ENCODE peak calls at places on chromosomes 6 and 20, in six cellular contexts. B, L, Z, K, P and Q are unnamed samples.

GRCh38 chr6:23213651-23214050 is 644.3 kb downstream of the HDGFL1 start:
- DNase-seq in B (no peak), L (no peak), Z (no peak), K (no peak), P (no peak), Q (no peak)

GRCh38 chr6:1820714-1821113 is 211.0 kb downstream of the FOXC1 start:
- DNase-seq in L (no peak), B (no peak), Z (no peak), K (no peak), P (no peak), Q (no peak)

GRCh38 chr20:24499472-24499871 is 30.0 kb downstream of the SYNDIG1 start:
- DNase-seq in Z (no peak), K (no peak), B (no peak), L (no peak), P (no peak), Q (no peak)

GRCh38 chr20:12788936-12789335 is 219.8 kb upstream of the SPTLC3 start:
- DNase-seq in Z (no peak), K (no peak), P (no peak), L (no peak), B (no peak), Q (no peak)

GRCh38 chr6:150006961-150007464 is 18.3 kb downstream of the RAET1L start:
- DNase-seq in K (no peak), Z (no peak), B (no peak), P (no peak), L (peak; percentile 39), Q (no peak)

GRCh38 chr6:118783931-118784528 is 109.9 kb upstream of the ASF1A start:
- DNase-seq in B (no peak), P (no peak), L (no peak), K (no peak), Z (no peak), Q (peak; percentile 18)

GRCh38 chr6:73028124-73028766 is 197.1 kb downstream of the KHDC1L start:
- DNase-seq in P (no peak), Z (no peak), B (no peak), L (no peak), K (no peak), Q (no peak)

GRCh38 chr6:42313941-42314570 is 96.4 kb upstream of the MRPS10 start:
- DNase-seq in Z (no peak), P (peak; percentile 21), B (no peak), L (no peak), K (no peak), Q (peak; percentile 79)

GRCh38 chr6:3263091-3263490 is 4.3 kb downstream of the PSMG4 start:
- DNase-seq in L (no peak), K (no peak), Z (no peak), B (no peak), P (no peak), Q (no peak)

GRCh38 chr6:14217728-14218637 is 100.4 kb downstream of the CD83 start:
- DNase-seq in P (no peak), L (no peak), Z (no peak), B (no peak), K (no peak), Q (no peak)

GRCh38 chr6:6166064-6166463 is 154.4 kb downstream of the F13A1 start:
- DNase-seq in P (no peak), L (no peak), Z (no peak), K (no peak), B (no peak), Q (no peak)

GRCh38 chr6:70724524-70724923 is 56.8 kb downstream of the SMAP1 start:
- DNase-seq in P (no peak), K (no peak), L (no peak), B (no peak), Z (no peak), Q (no peak)

GRCh38 chr6:11811644-11812264 is 33.2 kb upstream of the ADTRP start:
- DNase-seq in Z (no peak), K (no peak), L (no peak), P (no peak), B (no peak), Q (no peak)

GRCh38 chr6:54903884-54904283 is 57.3 kb downstream of the FAM83B start:
- DNase-seq in K (no peak), P (no peak), Z (no peak), L (no peak), B (no peak), Q (no peak)

GRCh38 chr6:161228096-161228495 is 45.8 kb downstream of the AGPAT4 start:
- DNase-seq in K (no peak), B (no peak), P (no peak), Z (peak; percentile 58), L (no peak), Q (no peak)

GRCh38 chr20:38842558-38842981 is 37.1 kb downstream of the PPP1R16B start:
- DNase-seq in L (no peak), K (no peak), P (no peak), Z (no peak), B (no peak), Q (no peak)

GRCh38 chr6:36380166-36380565 is 7.3 kb downstream of the ETV7 start:
- DNase-seq in B (no peak), P (no peak), K (no peak), L (no peak), Z (no peak), Q (no peak)

GRCh38 chr20:63966944-63967322 is 2.8 kb downstream of the ZNF512B start:
- DNase-seq in Z (no peak), L (no peak), P (no peak), K (no peak), B (no peak), Q (no peak)

GRCh38 chr20:54255157-54255556 is 47.3 kb downstream of the PFDN4 start:
- DNase-seq in B (no peak), Z (no peak), K (no peak), L (no peak), P (peak; percentile 27), Q (peak; percentile 11)

GRCh38 chr6:47603995-47604394 is 94.4 kb upstream of the ADGRF4 start:
- DNase-seq in P (no peak), Z (no peak), K (no peak), B (no peak), L (no peak), Q (no peak)

GRCh38 chr20:8399963-8400362 is 267.9 kb downstream of the PLCB1 start:
- DNase-seq in Z (no peak), L (no peak), B (no peak), K (no peak), P (no peak), Q (no peak)

GRCh38 chr20:34997171-34997570 is 41.5 kb downstream of the MYH7B start:
- DNase-seq in L (no peak), K (peak; percentile 55), B (no peak), P (no peak), Z (no peak), Q (no peak)

GRCh38 chr6:124193132-124193531 is 389.5 kb downstream of the NKAIN2 start:
- DNase-seq in B (no peak), L (no peak), K (no peak), P (no peak), Z (no peak), Q (no peak)

GRCh38 chr6:105459884-105460283 is 57.0 kb upstream of the PREP start:
- DNase-seq in Z (no peak), K (no peak), P (peak; percentile 53), B (no peak), L (no peak), Q (no peak)

DNA sequence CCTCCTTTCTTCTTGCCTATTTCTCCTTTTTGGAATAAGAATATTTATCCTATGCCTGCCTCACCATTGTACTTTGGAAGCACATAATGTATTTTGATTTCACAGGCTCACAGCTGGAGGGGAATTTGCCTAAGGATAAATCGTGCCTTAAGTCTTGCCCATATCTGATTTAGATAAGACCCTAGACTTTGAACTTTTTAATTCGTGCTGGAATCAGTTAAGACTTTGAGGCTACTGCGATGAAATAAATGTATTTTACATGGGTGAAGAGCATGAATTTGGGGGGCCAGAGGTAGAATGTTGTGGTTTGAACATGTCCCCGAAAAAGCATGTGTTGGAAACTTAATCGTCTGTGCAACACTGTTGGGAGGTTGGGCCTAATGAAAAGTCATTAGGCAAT is 648.8 kb downstream of the EPHA7 start:
- DNase-seq in L (no peak), Z (no peak), P (no peak), K (no peak), B (no peak), Q (no peak)
- H3K27me3 ChIP-seq in L (no peaks in the 10 kb centered on the region), Z (no peaks in the 10 kb centered on the region), P (no peaks in the 10 kb centered on the region), K (no peaks in the 10 kb centered on the region), B (no peaks in the 10 kb centered on the region), Q (no peaks in the 10 kb centered on the region)

GRCh38 chr6:144148891-144149290 is 1.4 kb upstream of the STX11 start:
- DNase-seq in Z (no peak), K (no peak), L (no peak), P (no peak), B (no peak), Q (no peak)

GRCh38 chr6:144149894-144150672 is at the start of gene STX11:
- DNase-seq in B (no peak), Z (peak; percentile 76), K (peak; percentile 80), P (peak; percentile 19), L (peak; percentile 67), Q (no peak)

GRCh38 chr6:144149558-144149893 is 791 bp upstream of the STX11 start:
- DNase-seq in L (no peak), K (no peak), Z (no peak), B (no peak), P (no peak), Q (no peak)

GRCh38 chr6:144151010-144151727 is 852 bp downstream of the STX11 start:
- DNase-seq in B (no peak), L (peak; percentile 57), P (no peak), Z (no peak), K (no peak), Q (no peak)

DNA sequence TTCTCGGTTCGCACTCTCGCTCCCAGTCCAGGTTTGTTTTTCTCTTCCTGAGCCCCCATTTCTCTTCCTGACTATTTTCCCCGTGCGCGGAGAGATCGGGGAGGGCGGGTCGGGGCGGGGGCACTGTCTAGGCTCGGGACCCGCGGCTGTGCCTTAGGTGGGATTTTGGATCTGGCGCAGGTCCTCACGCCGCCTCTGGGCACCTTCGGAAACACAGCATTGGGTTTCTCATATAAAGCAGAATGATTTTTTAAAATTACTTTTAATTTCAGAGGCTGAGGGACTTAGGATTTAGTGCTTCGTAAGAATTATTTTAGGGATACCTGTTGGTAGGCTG is 324 bp downstream of the STX11 start:
- DNase-seq in P (peak; percentile 28), B (no peak), K (peak; percentile 22), L (peak; percentile 48), Z (peak; percentile 25), Q (no peak)
- H3K27me3 ChIP-seq in P (no peaks in the 10 kb centered on the region), B (peaks cover 13% of the 10 kb centered on the region), K (no peaks in the 10 kb centered on the region), L (no peaks in the 10 kb centered on the region), Z (peaks cover 41% of the 10 kb centered on the region), Q (peaks cover 12% of the 10 kb centered on the region)

DNA sequence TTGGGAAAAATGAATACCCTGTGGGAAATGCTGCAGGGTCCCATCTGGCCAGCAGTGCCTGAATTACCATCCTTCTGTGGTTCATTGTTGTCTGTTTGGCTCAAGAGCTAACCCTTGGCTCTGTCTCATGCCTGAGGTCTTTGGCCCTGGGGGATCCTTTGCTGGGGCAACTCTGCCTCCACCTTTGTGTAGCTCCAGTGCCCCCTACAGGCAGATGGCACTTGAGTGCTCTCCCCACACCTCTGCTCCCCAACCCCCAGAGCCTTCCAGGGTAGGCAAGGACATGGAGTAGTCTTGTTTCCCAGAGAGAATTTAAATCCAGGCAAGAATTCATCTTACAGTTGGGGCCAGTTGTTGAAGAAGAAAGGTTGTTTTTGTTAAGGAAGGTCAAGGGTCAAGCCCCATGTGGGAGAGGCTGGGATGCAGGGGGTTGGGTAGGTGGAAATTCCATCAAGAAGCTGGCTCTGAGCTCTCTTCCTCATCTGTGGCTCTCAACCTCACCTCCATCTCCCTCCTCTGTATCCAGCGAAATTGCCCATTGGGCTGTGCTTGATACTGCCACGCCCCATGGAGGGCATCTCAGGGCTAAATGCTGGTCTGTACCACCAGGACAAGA is 44.2 kb downstream of the ZNF831 start:
- DNase-seq in Z (no peak), B (peak; percentile 68), P (no peak), L (peak; percentile 86), K (peak; percentile 48), Q (no peak)
- H3K27me3 ChIP-seq in Z (no peaks in the 10 kb centered on the region), B (no peaks in the 10 kb centered on the region), P (no peaks in the 10 kb centered on the region), L (no peaks in the 10 kb centered on the region), K (peaks cover 13% of the 10 kb centered on the region), Q (peaks cover 5% of the 10 kb centered on the region)

GRCh38 chr20:62834967-62835730 is 18.3 kb downstream of the COL9A3 start:
- DNase-seq in B (no peak), K (no peak), Z (no peak), P (no peak), L (no peak), Q (no peak)
- H3K27me3 ChIP-seq in B (no peaks in the 10 kb centered on the region), K (no peaks in the 10 kb centered on the region), Z (peaks cover 39% of the 10 kb centered on the region), P (no peaks in the 10 kb centered on the region), L (no peaks in the 10 kb centered on the region), Q (no peaks in the 10 kb centered on the region)